ENCODE peak calls at places on chromosome 2, in seven cellular contexts. M is dermis blood vessel endothelial cell, U is Caki2, J is left ventricle myocardium inferior, V is D341Med, L is hypothalamus, Y is NCI-H1105 treated with DMSO at 0.1 percent for 48 hours. S is an unnamed sample.

GRCh38 chr2:179332903-179333302 is 68.3 kb upstream of the SESTD1 start:
- DNase-seq in L (no peak), U (no peak), M (peak; percentile 44), J (no peak), V (no peak), Y (no peak), S (peak; percentile 5)

GRCh38 chr2:105972226-105972625 is 221.9 kb downstream of the UXS1 start:
- DNase-seq in V (no peak), M (no peak), U (no peak), L (no peak), J (no peak), Y (no peak), S (no peak)

GRCh38 chr2:199468561-199469513 is 11.1 kb upstream of the SATB2 start:
- DNase-seq in V (no peak), L (no peak), U (no peak), J (no peak), Y (no peak), M (no peak), S (no peak)

GRCh38 chr2:184336688-184337087 is 261.6 kb upstream of the ZNF804A start:
- DNase-seq in V (no peak), U (peak; percentile 35), L (no peak), Y (no peak), J (no peak), M (no peak), S (no peak)

GRCh38 chr2:67707896-67708295 is 310.8 kb downstream of the ETAA1 start:
- DNase-seq in M (no peak), J (no peak), L (no peak), U (no peak), V (no peak), Y (no peak), S (no peak)

GRCh38 chr2:156466739-156467405 is 30.7 kb downstream of the GPD2 start:
- DNase-seq in U (no peak), V (no peak), Y (peak; percentile 4), L (no peak), J (peak; percentile 37), M (peak; percentile 50), S (no peak)

GRCh38 chr2:233503481-233503880 is 63.1 kb downstream of the USP40 start:
- DNase-seq in U (no peak), V (no peak), Y (no peak), L (no peak), J (no peak), M (no peak), S (no peak)

GRCh38 chr2:99763764-99764163 is 273.9 kb upstream of the REV1 start:
- DNase-seq in M (no peak), Y (no peak), U (no peak), L (no peak), J (no peak), V (no peak), S (no peak)